ENCODE peak calls at places on chromosome 11, in five cellular contexts. P, T, L, D and W are unnamed samples.

GRCh38 chr11:58796333-58797049 is 48.0 kb downstream of the GLYATL2 start:
- DNase-seq in P (no peak), T (no peak), L (no peak), D (no peak), W (no peak)

GRCh38 chr11:126830216-126830615 is 170.4 kb downstream of the KIRREL3 start:
- DNase-seq in P (no peak), T (no peak), L (no peak), D (no peak), W (no peak)

GRCh38 chr11:134385774-134386565 is 26.1 kb downstream of the B3GAT1 start:
- DNase-seq in P (no peak), T (no peak), L (no peak), D (no peak), W (no peak)

GRCh38 chr11:129695543-129696308 is 119.9 kb upstream of the TMEM45B start:
- DNase-seq in P (peak), T (peak), L (no peak), D (peak), W (peak)

GRCh38 chr11:64608260-64608538 is 17.2 kb downstream of the SLC22A12 start:
- DNase-seq in P (no peak), T (no peak), L (no peak), D (no peak), W (no peak)

GRCh38 chr11:57464343-57465181 is 4.2 kb downstream of the RTN4RL2 start:
- DNase-seq in P (no peak), T (no peak), L (no peak), D (no peak), W (no peak)

GRCh38 chr11:86245369-86246292 is 1.1 kb downstream of the EED start:
- DNase-seq in P (peak), T (no peak), L (no peak), D (peak), W (no peak)

GRCh38 chr11:106468531-106468930 is 391.1 kb downstream of the AASDHPPT start:
- DNase-seq in P (peak), T (no peak), L (no peak), D (no peak), W (no peak)

GRCh38 chr11:96318850-96319249 is 24.1 kb downstream of the MAML2 start:
- DNase-seq in P (no peak), T (no peak), L (no peak), D (no peak), W (no peak)

GRCh38 chr11:134361661-134362060 is 29.9 kb downstream of the GLB1L2 start:
- DNase-seq in P (no peak), T (no peak), L (no peak), D (no peak), W (no peak)

GRCh38 chr11:65743928-65744698 is 23.5 kb upstream of the RNASEH2C start:
- DNase-seq in P (peak), T (peak), L (no peak), D (peak), W (no peak)

GRCh38 chr11:102026975-102027374 is 20.3 kb upstream of the CFAP300 start:
- DNase-seq in P (no peak), T (no peak), L (no peak), D (peak), W (no peak)

GRCh38 chr11:96012086-96012824 is 88.3 kb upstream of the MTMR2 start:
- DNase-seq in P (peak), T (no peak), L (peak), D (peak), W (peak)

GRCh38 chr11:67634366-67635230 is 4.9 kb upstream of the NUDT8 start:
- DNase-seq in P (no peak), T (peak), L (no peak), D (no peak), W (no peak)

GRCh38 chr11:33994937-33995336 is 56.6 kb upstream of the CAPRIN1 start:
- DNase-seq in P (no peak), T (no peak), L (no peak), D (no peak), W (no peak)

GRCh38 chr11:111387318-111387863 is 8.3 kb upstream of the POU2AF1 start:
- DNase-seq in P (no peak), T (peak), L (no peak), D (no peak), W (peak)

GRCh38 chr11:60863550-60864521 is 3.5 kb upstream of the ZP1 start:
- DNase-seq in P (peak), T (no peak), L (no peak), D (no peak), W (peak)

GRCh38 chr11:94449437-94449836 is 44.2 kb downstream of the MRE11 start:
- DNase-seq in P (peak), T (no peak), L (peak), D (peak), W (no peak)

GRCh38 chr11:68447015-68447801 is 13.3 kb upstream of the PPP6R3 start:
- DNase-seq in P (peak), T (peak), L (no peak), D (peak), W (peak)

GRCh38 chr11:112834277-112834755 is 126.9 kb upstream of the NCAM1 start:
- DNase-seq in P (no peak), T (peak), L (no peak), D (no peak), W (no peak)

GRCh38 chr11:69792611-69793010 is 17.5 kb upstream of the FGF4 start:
- DNase-seq in P (no peak), T (no peak), L (no peak), D (no peak), W (no peak)
- TF ChIP-seq CTCF in P (no peak), T (no peak), L (no peak), D (no peak), W (no peak)

DNA sequence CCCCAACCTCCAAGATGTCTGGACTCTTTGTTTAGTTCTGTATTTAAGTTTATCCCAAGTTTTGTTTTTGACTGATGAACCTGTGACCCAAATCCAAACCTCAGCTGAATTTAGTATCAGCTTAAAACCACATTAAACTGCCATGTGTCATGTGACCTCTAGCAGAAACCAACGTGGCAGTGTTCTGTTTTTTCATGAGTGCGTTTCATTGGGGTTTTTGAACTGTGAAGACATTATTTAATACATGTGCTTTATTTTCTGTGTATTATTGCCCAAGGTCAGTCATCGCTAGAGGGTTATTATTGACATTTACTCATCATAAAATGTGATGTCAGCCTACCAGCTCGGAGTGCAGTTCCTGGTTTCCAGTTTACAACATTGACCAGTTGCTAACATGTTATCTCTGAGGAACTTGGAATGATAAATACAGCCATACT is 1.8 kb downstream of the TLCD5 start:
- DNase-seq in P (peak), T (no peak), L (no peak), D (peak), W (no peak)
- H3K27ac ChIP-seq in P (peak), T (peak), L (no peak), D (peak), W (no peak)

DNA sequence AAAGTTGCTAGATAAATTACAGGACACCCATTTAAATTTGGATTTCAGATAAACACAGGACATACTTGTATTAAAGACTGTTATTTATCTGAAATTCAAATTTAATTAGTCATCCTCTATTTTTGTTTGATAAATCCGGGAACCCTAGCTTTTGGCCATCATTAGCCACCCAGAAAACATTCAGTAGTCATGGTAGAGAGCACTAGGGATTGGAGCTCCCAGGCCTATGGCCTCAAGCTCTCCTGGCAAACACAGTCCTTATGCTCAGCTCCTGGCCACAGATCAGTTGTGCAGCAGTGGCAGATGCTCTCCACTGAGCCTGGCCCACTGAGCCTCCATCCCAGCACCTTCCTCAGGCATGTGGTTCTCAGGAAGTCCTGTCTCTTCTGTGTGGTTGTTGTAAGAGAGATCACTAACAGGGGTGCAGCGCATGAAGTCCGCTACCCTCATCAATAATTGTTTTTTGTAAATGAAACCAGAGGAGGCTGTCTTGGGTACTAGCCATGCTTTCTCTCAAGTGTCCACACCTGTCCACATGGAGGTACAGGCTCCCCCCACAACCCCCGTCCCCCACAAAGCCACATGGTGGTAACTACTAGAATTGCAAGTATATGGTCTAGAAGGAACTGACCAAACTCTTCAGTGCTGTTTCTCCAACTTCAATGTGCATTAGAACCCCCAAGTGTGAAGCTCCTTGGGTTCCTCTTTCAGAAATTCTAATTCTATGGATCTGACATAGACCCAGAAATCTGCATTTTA is 1.1 kb upstream of the IRAG1 start:
- DNase-seq in P (peak), T (no peak), L (no peak), D (peak), W (no peak)
- TF ChIP-seq CTCF in P (no peak), T (no peak), L (no peak), D (peak), W (no peak)

GRCh38 chr11:122807731-122808485 is 30.4 kb upstream of the CRTAM start:
- DNase-seq in P (peak), T (no peak), L (no peak), D (peak), W (no peak)
- H3K27ac ChIP-seq in P (no peak), T (peak), L (no peak), D (no peak), W (peak)

DNA sequence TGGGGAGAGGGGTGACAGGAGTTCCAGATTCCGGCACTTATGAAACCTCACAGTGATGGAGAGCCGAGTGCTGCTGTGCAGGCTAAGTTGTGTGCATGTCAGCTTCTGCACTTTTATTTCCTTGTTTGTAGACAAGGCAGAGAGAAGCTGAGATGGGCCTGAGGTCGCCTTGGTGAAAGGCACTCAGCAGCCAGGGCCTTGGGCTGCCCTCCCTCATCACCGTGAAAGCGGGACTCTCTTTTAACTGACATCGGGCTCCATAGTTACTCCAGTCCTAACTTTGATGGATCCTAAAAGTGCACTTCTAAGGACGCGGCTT is 7.6 kb downstream of the CD81 start:
- DNase-seq in P (no peak), T (no peak), L (no peak), D (no peak), W (no peak)
- TF ChIP-seq CTCF in P (no peak), T (no peak), L (no peak), D (no peak), W (no peak)

GRCh38 chr11:48025293-48025982 is 45.1 kb downstream of the PTPRJ start:
- DNase-seq in P (no peak), T (no peak), L (no peak), D (no peak), W (no peak)
- H3K27ac ChIP-seq in P (no peak), T (no peak), L (no peak), D (no peak), W (no peak)

GRCh38 chr11:45211732-45212131 is 65.3 kb downstream of the PRDM11 start:
- DNase-seq in P (no peak), T (no peak), L (no peak), D (no peak), W (no peak)
- TF ChIP-seq CTCF in P (no peak), T (no peak), L (no peak), D (no peak), W (no peak)